ENCODE peak calls at places on chromosomes 7 and 10, in nine cellular contexts. X is T-helper 1 cell; O is HS-5; N is transverse colon; P is kidney tubule cell; V is activated CD8-positive, alpha-beta memory T cell treated with anti-CD3 and anti-CD28 coated beads for 48 hours; R is RCC 7860; C is AML-193; D is activated CD4-positive, CD25-positive, alpha-beta regulatory T cell treated with anti-CD3 and anti-CD28 coated beads, Interleukin-2, amount 50 U/mL, for 72 hours. G is an unnamed sample.

GRCh38 chr10:43409385-43410109 is 561 bp upstream of the HNRNPF start:
- DNase-seq in X (peak; percentile 61), O (no peak), N (peak; percentile 69), P (peak; percentile 31), V (no peak), R (no peak), C (no peak), D (peak; percentile 70), G (no peak)

GRCh38 chr10:127034224-127034623 is 129.0 kb downstream of the DOCK1 start:
- DNase-seq in X (no peak), O (no peak), N (no peak), P (no peak), V (no peak), R (no peak), C (no peak), D (no peak), G (no peak)

GRCh38 chr7:94064541-94065191 is 60.5 kb upstream of the BET1 start:
- DNase-seq in X (no peak), O (no peak), N (no peak), P (no peak), V (no peak), R (no peak), C (no peak), D (no peak), G (no peak)

GRCh38 chr10:91745086-91745831 is 53.0 kb upstream of the TNKS2 start:
- DNase-seq in X (no peak), O (no peak), N (no peak), P (peak; percentile 72), V (no peak), R (peak; percentile 65), C (no peak), D (no peak), G (no peak)

GRCh38 chr7:79933144-79933543 is 201.5 kb upstream of the GNAI1 start:
- DNase-seq in X (no peak), O (peak; percentile 23), N (no peak), P (no peak), V (no peak), R (no peak), C (no peak), D (no peak), G (no peak)

GRCh38 chr10:61937631-61938284 is 36.3 kb downstream of the ARID5B start:
- DNase-seq in X (no peak), O (no peak), N (no peak), P (peak; percentile 53), V (no peak), R (peak; percentile 34), C (no peak), D (no peak), G (no peak)

GRCh38 chr7:150931199-150931869 is 46.8 kb downstream of the KCNH2 start:
- DNase-seq in X (no peak), O (no peak), N (no peak), P (no peak), V (no peak), R (no peak), C (no peak), D (no peak), G (peak; percentile 35)

GRCh38 chr10:22624289-22624738 is 90.1 kb downstream of the PIP4K2A start:
- DNase-seq in X (no peak), O (peak; percentile 56), N (no peak), P (peak; percentile 83), V (no peak), R (peak; percentile 63), C (peak; percentile 19), D (no peak), G (no peak)

GRCh38 chr7:152925412-152926147 is 166.0 kb downstream of the ACTR3B start:
- DNase-seq in X (no peak), O (no peak), N (no peak), P (no peak), V (no peak), R (no peak), C (no peak), D (no peak), G (no peak)

GRCh38 chr10:89602919-89603318 is 42.1 kb downstream of the PANK1 start:
- DNase-seq in X (no peak), O (no peak), N (no peak), P (no peak), V (no peak), R (no peak), C (no peak), D (no peak), G (no peak)

GRCh38 chr7:30650455-30650854 is 31.8 kb downstream of the CRHR2 start:
- DNase-seq in X (no peak), O (no peak), N (no peak), P (no peak), V (no peak), R (no peak), C (no peak), D (no peak), G (no peak)

GRCh38 chr10:86376852-86377796 is 10.5 kb upstream of the GRID1 start:
- DNase-seq in X (peak; percentile 65), O (no peak), N (peak; percentile 83), P (peak; percentile 67), V (peak; percentile 94), R (peak; percentile 21), C (peak; percentile 50), D (peak; percentile 93), G (peak; percentile 80)

GRCh38 chr7:66423729-66424128 is 205.0 kb upstream of the KCTD7 start:
- DNase-seq in X (no peak), O (no peak), N (no peak), P (no peak), V (no peak), R (no peak), C (no peak), D (no peak), G (no peak)

GRCh38 chr7:14000247-14000646 is 10.8 kb upstream of the ETV1 start:
- DNase-seq in X (no peak), O (no peak), N (no peak), P (peak; percentile 34), V (no peak), R (no peak), C (no peak), D (no peak), G (no peak)

GRCh38 chr7:77822269-77822668 is 23.7 kb downstream of the PHTF2 start:
- DNase-seq in X (no peak), O (no peak), N (no peak), P (no peak), V (no peak), R (no peak), C (no peak), D (no peak), G (no peak)

GRCh38 chr7:49166441-49166840 is 242.1 kb downstream of the CDC14C start:
- DNase-seq in X (no peak), O (no peak), N (no peak), P (peak; percentile 11), V (no peak), R (no peak), C (no peak), D (no peak), G (no peak)

GRCh38 chr10:131242007-131242406 is 69.5 kb downstream of the TCERG1L start:
- DNase-seq in X (no peak), O (no peak), N (no peak), P (peak; percentile 20), V (no peak), R (no peak), C (no peak), D (no peak), G (no peak)

GRCh38 chr10:14349081-14349480 is 18.4 kb upstream of the FRMD4A start:
- DNase-seq in X (no peak), O (no peak), N (no peak), P (no peak), V (no peak), R (no peak), C (no peak), D (no peak), G (no peak)

GRCh38 chr7:8261711-8262695 is at the start of gene ICA1:
- DNase-seq in X (no peak), O (no peak), N (peak; percentile 80), P (peak; percentile 86), V (no peak), R (no peak), C (no peak), D (peak; percentile 34), G (peak; percentile 79)

GRCh38 chr7:35286422-35286821 is 32.5 kb upstream of the TBX20 start:
- DNase-seq in X (no peak), O (peak; percentile 81), N (no peak), P (peak; percentile 78), V (no peak), R (peak; percentile 84), C (no peak), D (no peak), G (no peak)

GRCh38 chr10:82397859-82398258 is 522.9 kb downstream of the NRG3 start:
- DNase-seq in X (no peak), O (no peak), N (no peak), P (no peak), V (no peak), R (no peak), C (no peak), D (no peak), G (no peak)

GRCh38 chr7:73721237-73721848 is 1.9 kb upstream of the STX1A start:
- DNase-seq in X (no peak), O (no peak), N (peak; percentile 53), P (no peak), V (no peak), R (no peak), C (no peak), D (no peak), G (no peak)

GRCh38 chr10:32244421-32245207 is 102.3 kb downstream of the EPC1 start:
- DNase-seq in X (no peak), O (no peak), N (no peak), P (no peak), V (no peak), R (no peak), C (no peak), D (no peak), G (no peak)

GRCh38 chr10:16891375-16892313 is 74.4 kb upstream of the RSU1 start:
- DNase-seq in X (peak; percentile 16), O (peak; percentile 70), N (peak; percentile 47), P (peak; percentile 98), V (peak; percentile 37), R (peak; percentile 94), C (no peak), D (peak; percentile 43), G (peak; percentile 52)

GRCh38 chr10:299512-299911 is 164.3 kb downstream of the ZMYND11 start:
- DNase-seq in X (no peak), O (no peak), N (no peak), P (no peak), V (no peak), R (no peak), C (no peak), D (no peak), G (no peak)

GRCh38 chr10:68135362-68135761 is 26.1 kb downstream of the MYPN start:
- DNase-seq in X (no peak), O (peak; percentile 33), N (no peak), P (no peak), V (no peak), R (peak; percentile 13), C (no peak), D (no peak), G (no peak)

GRCh38 chr7:50664461-50664922 is 99.3 kb upstream of the DDC start:
- DNase-seq in X (no peak), O (peak; percentile 37), N (no peak), P (peak; percentile 91), V (no peak), R (peak; percentile 88), C (peak; percentile 27), D (no peak), G (no peak)

GRCh38 chr7:57256637-57257375 is 124.6 kb upstream of the ZNF479 start:
- DNase-seq in X (no peak), O (no peak), N (no peak), P (no peak), V (no peak), R (no peak), C (no peak), D (no peak), G (no peak)

GRCh38 chr7:158863611-158864506 is 7.5 kb downstream of the DYNC2I1 start:
- DNase-seq in X (no peak), O (peak; percentile 62), N (peak; percentile 80), P (peak; percentile 92), V (no peak), R (peak; percentile 91), C (peak; percentile 28), D (peak; percentile 44), G (peak; percentile 86)

GRCh38 chr7:52909935-52910334 is 125.5 kb upstream of the POM121L12 start:
- DNase-seq in X (no peak), O (no peak), N (no peak), P (no peak), V (no peak), R (no peak), C (no peak), D (no peak), G (no peak)

GRCh38 chr7:30713397-30713796 is 31.1 kb upstream of the CRHR2 start:
- DNase-seq in X (no peak), O (no peak), N (no peak), P (peak; percentile 2), V (no peak), R (no peak), C (no peak), D (no peak), G (no peak)